ENCODE peak calls at places on chromosomes 4 and X, in four cellular contexts. S is WERI-Rb-1, L is SK-N-SH, Y is psoas muscle. V is an unnamed sample.

GRCh38 chrX:151675121-151675746 is 20.0 kb upstream of the PRRG3 start:
- DNase-seq in S (peak; percentile 89), L (no peak), Y (no peak), V (no peak)

GRCh38 chr4:166924456-166924855 is 309.8 kb downstream of the SPOCK3 start:
- DNase-seq in S (no peak), L (no peak), Y (no peak), V (no peak)

GRCh38 chr4:67101612-67102011 is 443.7 kb downstream of the CENPC start:
- DNase-seq in S (no peak), L (no peak), Y (no peak), V (no peak)

GRCh38 chr4:138910914-138911336 is 104.7 kb upstream of the NOCT start:
- DNase-seq in S (no peak), L (peak; percentile 75), Y (peak; percentile 75), V (no peak)

GRCh38 chrX:149610511-149610910 is 15.4 kb upstream of the HSFX2 start:
- DNase-seq in S (no peak), L (no peak), Y (no peak), V (no peak)

GRCh38 chrX:65035451-65035779 is 59.2 kb upstream of the ZC4H2 start:
- DNase-seq in S (no peak), L (peak; percentile 46), Y (peak; percentile 43), V (no peak)

GRCh38 chr4:82519776-82520175 is 42.0 kb downstream of the TMEM150C start:
- DNase-seq in S (no peak), L (no peak), Y (no peak), V (peak; percentile 10)

GRCh38 chr4:76219299-76220055 is 5.9 kb upstream of the SCARB2 start:
- DNase-seq in S (no peak), L (no peak), Y (no peak), V (peak; percentile 39)

GRCh38 chr4:88811904-88812303 is 114.3 kb upstream of the NAP1L5 start:
- DNase-seq in S (no peak), L (no peak), Y (no peak), V (no peak)

GRCh38 chr4:103482893-103483292 is 236.9 kb downstream of the TACR3 start:
- DNase-seq in S (no peak), L (no peak), Y (no peak), V (no peak)

GRCh38 chr4:147550626-147551250 is 66.5 kb upstream of the TMEM184C start:
- DNase-seq in S (peak; percentile 19), L (no peak), Y (no peak), V (no peak)

GRCh38 chr4:83851261-83852084 is 315.6 kb downstream of the GPAT3 start:
- DNase-seq in S (no peak), L (no peak), Y (no peak), V (no peak)

GRCh38 chrX:103556941-103557340 is 28.4 kb upstream of the TCEAL4 start:
- DNase-seq in S (no peak), L (no peak), Y (no peak), V (no peak)

GRCh38 chr4:121072080-121072835 is at the start of gene NDNF:
- DNase-seq in S (peak; percentile 69), L (peak; percentile 79), Y (peak; percentile 71), V (no peak)

GRCh38 chr4:77820836-77821561 is 1.8 kb upstream of the CNOT6L start:
- DNase-seq in S (no peak), L (peak; percentile 15), Y (no peak), V (no peak)

GRCh38 chr4:188930822-188931221 is 791.6 kb downstream of the TRIML1 start:
- DNase-seq in S (peak; percentile 30), L (no peak), Y (no peak), V (no peak)

GRCh38 chr4:76060506-76060905 is 14.0 kb upstream of the ART3 start:
- DNase-seq in S (no peak), L (no peak), Y (no peak), V (no peak)

GRCh38 chrX:55490974-55491373 is 1.3 kb upstream of the USP51 start:
- DNase-seq in S (no peak), L (no peak), Y (no peak), V (no peak)

GRCh38 chr4:118842055-118842454 is 6.1 kb upstream of the SEC24D start:
- DNase-seq in S (no peak), L (no peak), Y (no peak), V (no peak)

GRCh38 chrX:17567173-17567572 is 170.1 kb upstream of the SCML1 start:
- DNase-seq in S (no peak), L (no peak), Y (no peak), V (no peak)

GRCh38 chr4:31918891-31919290 is 1198.7 kb downstream of the PCDH7 start:
- DNase-seq in S (no peak), L (no peak), Y (no peak), V (no peak)

GRCh38 chr4:166723532-166724140 is 510.7 kb downstream of the SPOCK3 start:
- DNase-seq in S (no peak), L (no peak), Y (no peak), V (no peak)

GRCh38 chr4:13525606-13526281 is 18.6 kb downstream of the NKX3-2 start:
- DNase-seq in S (no peak), L (peak; percentile 7), Y (no peak), V (no peak)

GRCh38 chr4:143356493-143356892 is 19.8 kb downstream of the GAB1 start:
- DNase-seq in S (no peak), L (no peak), Y (no peak), V (no peak)

GRCh38 chr4:72489267-72489666 is 79.8 kb downstream of the ADAMTS3 start:
- DNase-seq in S (no peak), L (no peak), Y (no peak), V (peak; percentile 51)

GRCh38 chr4:1795304-1796195 is 2.5 kb downstream of the FGFR3 start:
- DNase-seq in S (peak; percentile 42), L (no peak), Y (no peak), V (no peak)
- H3K4me3 ChIP-seq in S (peak overlapping the region; percentile 60), L (no peak overlapping the region), Y (peak overlapping the region; percentile 60), V (no peak overlapping the region)

DNA sequence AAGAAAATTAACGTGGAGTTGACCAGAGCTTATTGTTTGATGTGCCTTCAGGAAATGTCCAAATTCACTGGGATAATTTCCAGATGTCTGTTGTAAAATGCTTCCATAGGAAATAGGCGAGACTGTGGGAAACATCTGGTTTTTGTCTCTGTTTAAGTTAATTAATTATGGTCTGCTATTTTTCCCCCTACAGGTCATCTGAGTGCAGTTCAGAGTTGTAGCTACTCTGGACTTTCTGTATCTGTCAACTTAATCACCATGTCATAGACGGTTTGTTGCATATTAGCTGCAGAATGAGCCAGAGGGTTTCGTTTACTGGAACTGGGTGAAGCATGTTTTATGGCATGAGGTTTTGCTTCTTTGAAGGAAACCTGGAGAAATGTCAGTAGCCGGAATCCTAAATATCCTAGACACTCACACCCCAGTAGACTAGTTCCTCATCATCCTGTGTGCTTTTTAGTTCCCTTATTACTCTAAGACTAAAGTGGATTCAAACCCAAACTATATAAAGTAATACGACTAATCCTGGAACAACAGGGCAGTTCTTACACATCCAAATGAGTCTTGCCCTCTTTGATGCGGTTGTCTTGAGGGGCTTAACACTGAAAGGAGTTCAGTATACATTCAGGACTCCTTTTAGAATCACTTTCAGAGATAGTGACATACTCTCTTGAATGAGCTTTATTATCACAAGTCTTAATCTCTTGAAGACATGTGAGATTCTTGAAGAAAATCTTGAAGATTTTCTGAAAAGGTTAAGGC is 62.5 kb downstream of the PPEF1 start:
- DNase-seq in S (no peak), L (peak; percentile 76), Y (no peak), V (no peak)
- TF ChIP-seq CTCF in S (no peak), L (no peak), Y (peak; percentile 15), V (no peak)

GRCh38 chrX:153925739-153926593 is at the start of gene ARHGAP4:
- DNase-seq in S (no peak), L (no peak), Y (no peak), V (no peak)

GRCh38 chrX:153926863-153927685 is 1.0 kb upstream of the ARHGAP4 start:
- DNase-seq in S (peak; percentile 55), L (peak; percentile 69), Y (peak; percentile 75), V (no peak)

GRCh38 chrX:153926594-153926862 is 464 bp upstream of the ARHGAP4 start:
- DNase-seq in S (no peak), L (no peak), Y (no peak), V (no peak)

GRCh38 chrX:153924149-153924861 is 1.8 kb downstream of the ARHGAP4 start:
- DNase-seq in S (peak; percentile 81), L (no peak), Y (no peak), V (no peak)

GRCh38 chrX:153925387-153925738 is 701 bp downstream of the ARHGAP4 start:
- DNase-seq in S (no peak), L (no peak), Y (no peak), V (no peak)
- H3K4me3 ChIP-seq in S (no peak overlapping the region), L (no peak overlapping the region), Y (peak overlapping the region; percentile 86), V (no peak overlapping the region)

GRCh38 chr4:53575552-53575951 is 15.7 kb downstream of the LNX1 start:
- DNase-seq in S (no peak), L (no peak), Y (no peak), V (no peak)
- TF ChIP-seq CTCF in S (no peak), L (no peak), Y (no peak), V (no peak)

GRCh38 chr4:24973471-24974251 is 57.1 kb downstream of the LGI2 start:
- DNase-seq in S (no peak), L (no peak), Y (peak; percentile 75), V (peak; percentile 5)
- H3K4me3 ChIP-seq in S (no peak overlapping the region), L (no peak overlapping the region), Y (no peak overlapping the region), V (no peak overlapping the region)

GRCh38 chrX:37509349-37509748 is 62.1 kb upstream of the LANCL3 start:
- DNase-seq in S (no peak), L (no peak), Y (no peak), V (no peak)
- TF ChIP-seq CTCF in S (peak; percentile 29), L (peak; percentile 64), Y (peak; percentile 43), V (peak; percentile 31)

GRCh38 chr4:967113-968104 is 6.0 kb downstream of the DGKQ start:
- DNase-seq in S (no peak), L (no peak), Y (peak; percentile 57), V (no peak)
- H3K4me3 ChIP-seq in S (no peak overlapping the region), L (no peak overlapping the region), Y (no peak overlapping the region), V (no peak overlapping the region)

DNA sequence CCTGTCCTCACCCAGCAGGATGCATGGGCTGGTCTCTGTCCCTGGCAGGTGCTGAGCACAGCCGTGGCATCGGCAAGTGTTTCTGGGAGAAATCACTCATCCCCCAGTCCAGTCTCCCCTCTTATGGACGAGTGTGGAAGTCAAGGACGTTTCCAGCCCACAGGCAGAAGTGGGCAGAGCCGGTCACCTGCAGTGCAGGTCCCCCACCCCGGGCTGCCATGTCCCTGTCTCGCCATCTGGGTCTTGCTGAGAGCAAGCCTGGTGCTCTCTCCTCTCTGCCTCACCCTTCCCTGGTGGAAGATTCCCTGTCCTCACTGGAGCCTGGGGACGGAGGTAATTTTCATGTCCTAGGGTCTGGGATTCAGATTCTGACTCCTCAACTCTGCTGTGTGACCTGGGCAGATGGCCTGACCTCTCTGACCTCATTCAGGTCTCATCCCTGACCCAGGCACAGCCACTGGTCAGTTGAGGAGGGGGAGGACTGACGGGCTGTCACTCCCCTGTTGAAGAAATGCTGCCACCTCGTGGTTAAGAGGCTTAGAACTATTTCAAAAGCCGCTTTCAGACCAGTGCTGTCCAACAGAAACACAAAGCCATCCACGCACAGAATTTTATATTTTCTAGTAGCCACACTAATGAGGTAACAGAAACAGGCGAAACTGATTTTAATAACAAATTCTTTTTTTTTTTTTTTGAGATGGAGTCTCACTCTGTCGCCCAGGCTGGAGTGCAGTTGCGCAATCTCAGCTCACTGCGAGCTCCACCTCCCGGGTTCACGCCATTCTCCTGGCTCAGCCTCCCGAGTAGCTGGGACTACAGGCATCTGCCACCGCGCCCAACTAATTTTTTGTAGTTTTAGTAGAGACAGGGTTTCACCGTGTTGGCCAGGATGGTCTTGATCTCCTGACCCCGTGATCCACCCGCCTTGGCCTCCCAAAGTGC is 1.8 kb downstream of the CPZ start:
- DNase-seq in S (peak; percentile 79), L (peak; percentile 93), Y (no peak), V (peak; percentile 46)
- TF ChIP-seq CTCF in S (peak; percentile 80), L (peak; percentile 80), Y (peak; percentile 55), V (peak; percentile 79)